ENCODE peak calls at places on chromosomes 13 and 19, in ten cellular contexts. One of them, this sample, is unnamed.

GRCh38 chr13:63873936-63874335 is 2458.3 kb upstream of the PCDH20 start:
- DNase-seq in PC-3: no peak
- DNase-seq in brain microvascular endothelial cell: no peak
- DNase-seq in GM23248: no peak
- DNase-seq in AG09309: no peak
- DNase-seq in fibroblast of pulmonary artery: no peak
- DNase-seq in neuronal stem cell: no peak
- DNase-seq in sigmoid colon: no peak
- DNase-seq in fibroblast of villous mesenchyme: no peak
- DNase-seq in dorsolateral prefrontal cortex: no peak
- DNase-seq in this sample: no peak

GRCh38 chr19:32901504-32902161 is 32.1 kb upstream of the SLC7A9 start:
- DNase-seq in PC-3: peak
- DNase-seq in brain microvascular endothelial cell: no peak
- DNase-seq in GM23248: no peak
- DNase-seq in AG09309: no peak
- DNase-seq in fibroblast of pulmonary artery: no peak
- DNase-seq in neuronal stem cell: no peak
- DNase-seq in sigmoid colon: no peak
- DNase-seq in fibroblast of villous mesenchyme: no peak
- DNase-seq in dorsolateral prefrontal cortex: no peak
- DNase-seq in this sample: no peak

GRCh38 chr13:30737511-30738342 is 2.4 kb downstream of the ALOX5AP start:
- DNase-seq in PC-3: no peak
- DNase-seq in brain microvascular endothelial cell: no peak
- DNase-seq in GM23248: no peak
- DNase-seq in AG09309: no peak
- DNase-seq in fibroblast of pulmonary artery: no peak
- DNase-seq in neuronal stem cell: no peak
- DNase-seq in sigmoid colon: no peak
- DNase-seq in fibroblast of villous mesenchyme: no peak
- DNase-seq in dorsolateral prefrontal cortex: no peak
- DNase-seq in this sample: no peak

GRCh38 chr19:3508771-3509535 is 2.8 kb downstream of the FZR1 start:
- DNase-seq in PC-3: peak
- DNase-seq in brain microvascular endothelial cell: peak
- DNase-seq in GM23248: peak
- DNase-seq in AG09309: no peak
- DNase-seq in fibroblast of pulmonary artery: no peak
- DNase-seq in neuronal stem cell: no peak
- DNase-seq in sigmoid colon: no peak
- DNase-seq in fibroblast of villous mesenchyme: no peak
- DNase-seq in dorsolateral prefrontal cortex: no peak
- DNase-seq in this sample: no peak

GRCh38 chr13:31322702-31323101 is 122.9 kb downstream of the B3GLCT start:
- DNase-seq in PC-3: peak
- DNase-seq in brain microvascular endothelial cell: no peak
- DNase-seq in GM23248: no peak
- DNase-seq in AG09309: no peak
- DNase-seq in fibroblast of pulmonary artery: no peak
- DNase-seq in neuronal stem cell: no peak
- DNase-seq in sigmoid colon: no peak
- DNase-seq in fibroblast of villous mesenchyme: no peak
- DNase-seq in dorsolateral prefrontal cortex: no peak
- DNase-seq in this sample: no peak

GRCh38 chr19:5298502-5298901 is 42.1 kb downstream of the PTPRS start:
- DNase-seq in PC-3: peak
- DNase-seq in brain microvascular endothelial cell: no peak
- DNase-seq in GM23248: no peak
- DNase-seq in AG09309: no peak
- DNase-seq in fibroblast of pulmonary artery: no peak
- DNase-seq in neuronal stem cell: no peak
- DNase-seq in sigmoid colon: no peak
- DNase-seq in fibroblast of villous mesenchyme: no peak
- DNase-seq in dorsolateral prefrontal cortex: no peak
- DNase-seq in this sample: no peak

GRCh38 chr19:19443902-19444693 is 38.6 kb downstream of the GATAD2A start:
- DNase-seq in PC-3: no peak
- DNase-seq in brain microvascular endothelial cell: no peak
- DNase-seq in GM23248: no peak
- DNase-seq in AG09309: no peak
- DNase-seq in fibroblast of pulmonary artery: no peak
- DNase-seq in neuronal stem cell: no peak
- DNase-seq in sigmoid colon: no peak
- DNase-seq in fibroblast of villous mesenchyme: no peak
- DNase-seq in dorsolateral prefrontal cortex: no peak
- DNase-seq in this sample: no peak

GRCh38 chr13:44040070-44040753 is 160.5 kb downstream of the LACC1 start:
- DNase-seq in PC-3: peak
- DNase-seq in brain microvascular endothelial cell: no peak
- DNase-seq in GM23248: peak
- DNase-seq in AG09309: no peak
- DNase-seq in fibroblast of pulmonary artery: peak
- DNase-seq in neuronal stem cell: no peak
- DNase-seq in sigmoid colon: no peak
- DNase-seq in fibroblast of villous mesenchyme: peak
- DNase-seq in dorsolateral prefrontal cortex: no peak
- DNase-seq in this sample: no peak

DNA sequence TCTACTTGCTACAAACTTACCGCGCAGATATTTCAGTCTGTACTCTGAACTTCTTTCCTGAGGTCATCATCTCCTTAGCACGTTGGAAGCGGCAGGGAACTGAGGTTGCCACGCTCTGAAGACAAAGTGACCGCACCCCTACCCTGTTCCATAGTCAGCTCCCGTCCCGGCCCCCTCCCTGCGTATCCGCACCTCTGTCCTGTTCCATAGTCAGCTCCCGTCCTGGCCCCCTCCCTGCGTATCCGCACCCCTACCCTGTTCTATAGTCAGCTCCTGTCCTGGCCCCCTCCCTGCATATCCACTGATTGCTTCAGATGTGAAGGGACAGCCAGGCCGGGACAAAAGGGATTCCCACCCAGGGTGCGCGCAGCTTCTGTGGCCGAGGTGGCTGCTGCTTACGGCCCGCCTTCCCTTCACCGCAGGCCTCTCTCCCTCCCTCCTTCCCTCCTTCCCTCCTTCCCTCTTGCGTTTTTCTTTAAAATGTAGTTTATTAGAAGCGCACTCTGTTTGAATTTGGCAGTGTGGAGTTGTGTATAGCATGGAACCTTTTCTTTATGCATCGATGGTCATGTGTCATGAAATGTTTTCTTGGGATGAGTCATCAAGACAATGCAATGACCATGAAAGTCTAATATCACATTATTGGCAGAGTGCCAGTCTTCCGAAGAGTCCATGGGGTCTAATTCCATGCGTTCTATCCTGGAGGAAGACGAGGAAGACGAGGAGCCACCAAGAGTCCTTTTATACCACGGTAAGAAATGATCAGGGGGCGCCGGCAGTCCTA is 21.9 kb upstream of the NDUFS7 start:
- DNase-seq in PC-3: peak
- DNase-seq in brain microvascular endothelial cell: peak
- DNase-seq in GM23248: peak
- DNase-seq in AG09309: peak
- DNase-seq in fibroblast of pulmonary artery: peak
- DNase-seq in neuronal stem cell: no peak
- DNase-seq in sigmoid colon: no peak
- DNase-seq in fibroblast of villous mesenchyme: peak
- DNase-seq in dorsolateral prefrontal cortex: no peak
- DNase-seq in this sample: peak
- H3K4me3 ChIP-seq in PC-3: no peak
- H3K4me3 ChIP-seq in brain microvascular endothelial cell: peak
- H3K4me3 ChIP-seq in GM23248: peak
- H3K4me3 ChIP-seq in AG09309: peak
- H3K4me3 ChIP-seq in fibroblast of pulmonary artery: peak
- H3K4me3 ChIP-seq in neuronal stem cell: no peak
- H3K4me3 ChIP-seq in sigmoid colon: peak
- H3K4me3 ChIP-seq in fibroblast of villous mesenchyme: peak
- H3K4me3 ChIP-seq in dorsolateral prefrontal cortex: peak
- H3K4me3 ChIP-seq in this sample: peak

GRCh38 chr19:28640506-28640905 is 572.4 kb downstream of the UQCRFS1 start:
- DNase-seq in PC-3: no peak
- DNase-seq in brain microvascular endothelial cell: no peak
- DNase-seq in GM23248: no peak
- DNase-seq in AG09309: no peak
- DNase-seq in fibroblast of pulmonary artery: no peak
- DNase-seq in neuronal stem cell: no peak
- DNase-seq in sigmoid colon: no peak
- DNase-seq in fibroblast of villous mesenchyme: no peak
- DNase-seq in dorsolateral prefrontal cortex: no peak
- DNase-seq in this sample: no peak
- H3K4me3 ChIP-seq in PC-3: no peak
- H3K4me3 ChIP-seq in brain microvascular endothelial cell: no peak
- H3K4me3 ChIP-seq in GM23248: no peak
- H3K4me3 ChIP-seq in AG09309: no peak
- H3K4me3 ChIP-seq in fibroblast of pulmonary artery: no peak
- H3K4me3 ChIP-seq in neuronal stem cell: no peak
- H3K4me3 ChIP-seq in sigmoid colon: no peak
- H3K4me3 ChIP-seq in fibroblast of villous mesenchyme: no peak
- H3K4me3 ChIP-seq in dorsolateral prefrontal cortex: no peak
- H3K4me3 ChIP-seq in this sample: no peak

GRCh38 chr19:41575998-41576397 is at the start of gene CEACAM21:
- DNase-seq in PC-3: no peak
- DNase-seq in brain microvascular endothelial cell: no peak
- DNase-seq in GM23248: no peak
- DNase-seq in AG09309: no peak
- DNase-seq in fibroblast of pulmonary artery: no peak
- DNase-seq in neuronal stem cell: no peak
- DNase-seq in sigmoid colon: no peak
- DNase-seq in fibroblast of villous mesenchyme: no peak
- DNase-seq in dorsolateral prefrontal cortex: no peak
- DNase-seq in this sample: no peak
- H3K4me3 ChIP-seq in PC-3: no peak
- H3K4me3 ChIP-seq in brain microvascular endothelial cell: no peak
- H3K4me3 ChIP-seq in GM23248: no peak
- H3K4me3 ChIP-seq in AG09309: no peak
- H3K4me3 ChIP-seq in fibroblast of pulmonary artery: no peak
- H3K4me3 ChIP-seq in neuronal stem cell: no peak
- H3K4me3 ChIP-seq in sigmoid colon: no peak
- H3K4me3 ChIP-seq in fibroblast of villous mesenchyme: no peak
- H3K4me3 ChIP-seq in dorsolateral prefrontal cortex: peak
- H3K4me3 ChIP-seq in this sample: no peak

GRCh38 chr13:110819203-110820014 is 95.5 kb downstream of the ANKRD10 start:
- DNase-seq in PC-3: peak
- DNase-seq in brain microvascular endothelial cell: peak
- DNase-seq in GM23248: peak
- DNase-seq in AG09309: peak
- DNase-seq in fibroblast of pulmonary artery: peak
- DNase-seq in neuronal stem cell: peak
- DNase-seq in sigmoid colon: peak
- DNase-seq in fibroblast of villous mesenchyme: peak
- DNase-seq in dorsolateral prefrontal cortex: peak
- DNase-seq in this sample: no peak
- H3K4me3 ChIP-seq in PC-3: peak
- H3K4me3 ChIP-seq in brain microvascular endothelial cell: no peak
- H3K4me3 ChIP-seq in GM23248: peak
- H3K4me3 ChIP-seq in AG09309: no peak
- H3K4me3 ChIP-seq in fibroblast of pulmonary artery: no peak
- H3K4me3 ChIP-seq in neuronal stem cell: no peak
- H3K4me3 ChIP-seq in sigmoid colon: no peak
- H3K4me3 ChIP-seq in fibroblast of villous mesenchyme: no peak
- H3K4me3 ChIP-seq in dorsolateral prefrontal cortex: no peak
- H3K4me3 ChIP-seq in this sample: no peak

DNA sequence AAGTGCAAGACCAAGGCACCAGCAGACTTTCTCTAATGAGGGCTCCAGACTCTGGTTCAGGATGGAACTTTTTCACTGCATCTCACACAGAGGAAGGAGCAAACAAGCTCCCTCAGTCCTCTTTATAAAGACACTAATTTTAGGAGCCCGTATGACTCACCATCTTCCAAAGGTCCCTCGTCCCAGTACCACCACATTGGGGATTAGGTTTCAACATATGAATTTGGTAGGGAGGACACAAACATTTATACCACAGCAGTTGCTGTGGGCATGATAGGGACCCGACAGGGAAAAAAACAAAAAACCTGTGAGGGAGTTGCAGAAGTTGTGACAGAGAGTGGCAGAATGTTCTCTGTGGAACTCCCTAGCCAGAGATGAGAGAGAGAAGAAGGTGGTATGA is 6.5 kb upstream of the CNMD start:
- DNase-seq in PC-3: no peak
- DNase-seq in brain microvascular endothelial cell: no peak
- DNase-seq in GM23248: no peak
- DNase-seq in AG09309: no peak
- DNase-seq in fibroblast of pulmonary artery: no peak
- DNase-seq in neuronal stem cell: no peak
- DNase-seq in sigmoid colon: no peak
- DNase-seq in fibroblast of villous mesenchyme: no peak
- DNase-seq in dorsolateral prefrontal cortex: no peak
- DNase-seq in this sample: no peak
- H3K4me3 ChIP-seq in PC-3: no peak
- H3K4me3 ChIP-seq in brain microvascular endothelial cell: no peak
- H3K4me3 ChIP-seq in GM23248: no peak
- H3K4me3 ChIP-seq in AG09309: no peak
- H3K4me3 ChIP-seq in fibroblast of pulmonary artery: no peak
- H3K4me3 ChIP-seq in neuronal stem cell: no peak
- H3K4me3 ChIP-seq in sigmoid colon: no peak
- H3K4me3 ChIP-seq in fibroblast of villous mesenchyme: no peak
- H3K4me3 ChIP-seq in dorsolateral prefrontal cortex: no peak
- H3K4me3 ChIP-seq in this sample: no peak

This sample was measured in skeletal muscle cell.